ENCODE peak calls at places on chromosomes 6 and 20, in five cellular contexts. G is nephron progenitor cell; L is effector memory CD8-positive, alpha-beta T cell; O is activated naive CD4-positive, alpha-beta T cell; Q is dorsolateral prefrontal cortex. K is an unnamed sample.
A peak's percentile ranks its signal among the peaks of the same experiment; 100 is the strongest.

GRCh38 chr20:56873836-56874235 is 244.7 kb downstream of the TFAP2C start:
- DNase-seq in G (no peak), L (no peak), O (no peak), Q (no peak), K (no peak)

GRCh38 chr6:5981274-5982026 is 25.3 kb downstream of the NRN1 start:
- DNase-seq in G (no peak), L (no peak), O (no peak), Q (no peak), K (no peak)

GRCh38 chr6:169289671-169290408 is 36.2 kb upstream of the THBS2 start:
- DNase-seq in G (no peak), L (no peak), O (no peak), Q (no peak), K (no peak)

GRCh38 chr20:52984451-52984810 is 12.3 kb downstream of the TSHZ2 start:
- DNase-seq in G (no peak), L (no peak), O (no peak), Q (no peak), K (no peak)

GRCh38 chr20:1877604-1878195 is 17.5 kb upstream of the SIRPA start:
- DNase-seq in G (no peak), L (no peak), O (no peak), Q (no peak), K (peak; percentile 38)

GRCh38 chr6:90495216-90495817 is 91.6 kb downstream of the MAP3K7 start:
- DNase-seq in G (no peak), L (no peak), O (no peak), Q (no peak), K (no peak)

GRCh38 chr20:38673731-38674177 is 50.5 kb upstream of the SLC32A1 start:
- DNase-seq in G (peak; percentile 27), L (no peak), O (no peak), Q (peak; percentile 45), K (no peak)

GRCh38 chr20:47758517-47759450 is 26.5 kb downstream of the SULF2 start:
- DNase-seq in G (no peak), L (no peak), O (no peak), Q (no peak), K (no peak)

GRCh38 chr6:52953911-52954839 is 40.9 kb downstream of the GSTA4 start:
- DNase-seq in G (no peak), L (no peak), O (no peak), Q (no peak), K (no peak)

GRCh38 chr20:54208492-54209044 is 681 bp downstream of the PFDN4 start:
- DNase-seq in G (peak; percentile 18), L (no peak), O (no peak), Q (no peak), K (no peak)

GRCh38 chr20:38857703-38858102 is 52.2 kb downstream of the PPP1R16B start:
- DNase-seq in G (no peak), L (no peak), O (no peak), Q (no peak), K (no peak)

GRCh38 chr6:113894712-113895674 is 37.8 kb downstream of the MARCKS start:
- DNase-seq in G (no peak), L (no peak), O (no peak), Q (no peak), K (no peak)

GRCh38 chr6:30915591-30915946 is 1.5 kb downstream of the VARS2 start:
- DNase-seq in G (peak; percentile 25), L (no peak), O (no peak), Q (no peak), K (peak; percentile 88)

GRCh38 chr6:134004714-134005113 is 47.7 kb downstream of the SLC2A12 start:
- DNase-seq in G (no peak), L (no peak), O (no peak), Q (no peak), K (no peak)

GRCh38 chr20:14566505-14566904 is 229.1 kb upstream of the FLRT3 start:
- DNase-seq in G (no peak), L (no peak), O (no peak), Q (no peak), K (no peak)

GRCh38 chr20:45649312-45649863 is 18.3 kb upstream of the WFDC9 start:
- DNase-seq in G (no peak), L (no peak), O (no peak), Q (no peak), K (no peak)

GRCh38 chr6:156790711-156791110 is 13.5 kb downstream of the ARID1B start:
- DNase-seq in G (no peak), L (no peak), O (no peak), Q (no peak), K (no peak)

GRCh38 chr20:62485062-62485700 is 9.4 kb upstream of the GATA5 start:
- DNase-seq in G (peak; percentile 46), L (no peak), O (no peak), Q (no peak), K (no peak)

GRCh38 chr20:47989957-47990356 is 204.7 kb upstream of the SULF2 start:
- DNase-seq in G (peak; percentile 43), L (no peak), O (no peak), Q (no peak), K (no peak)

GRCh38 chr20:16069416-16070010 is 503.7 kb downstream of the KIF16B start:
- DNase-seq in G (no peak), L (no peak), O (no peak), Q (no peak), K (no peak)

GRCh38 chr6:67133973-67134372 is 1426.9 kb upstream of the EYS start:
- DNase-seq in G (no peak), L (no peak), O (no peak), Q (no peak), K (no peak)

GRCh38 chr6:12328701-12329100 is 38.5 kb downstream of the EDN1 start:
- DNase-seq in G (no peak), L (no peak), O (no peak), Q (no peak), K (no peak)